ENCODE peak calls at places on chromosomes 11 and 22, in six cellular contexts. U is pancreas, J is lower lobe of right lung, R is heart left ventricle, T is Peyer's patch, C is PC-3. S is an unnamed sample.

GRCh38 chr11:101128571-101129202 is 926 bp downstream of the PGR start:
- DNase-seq in C (no peak), T (no peak), U (peak; percentile 68), J (peak; percentile 44), R (peak; percentile 66), S (no peak)

GRCh38 chr11:50214376-50214775 is 181.7 kb downstream of the OR4C45 start:
- DNase-seq in U (no peak), T (no peak), R (no peak), J (no peak), C (no peak), S (no peak)

GRCh38 chr11:21564813-21565212 is 628.1 kb upstream of the ANO5 start:
- DNase-seq in C (no peak), U (no peak), J (no peak), R (no peak), T (no peak), S (peak; percentile 24)

GRCh38 chr11:82832983-82833382 is 67.2 kb downstream of the PRCP start:
- DNase-seq in J (no peak), U (no peak), T (no peak), R (no peak), C (no peak), S (no peak)

GRCh38 chr11:1302041-1302460 is 7.4 kb downstream of the TOLLIP start:
- DNase-seq in C (no peak), J (no peak), R (no peak), U (peak; percentile 74), T (peak; percentile 51), S (peak; percentile 22)

GRCh38 chr22:27919943-27920755 is 1.1 kb upstream of the PITPNB start:
- DNase-seq in R (no peak), U (no peak), C (peak; percentile 9), T (no peak), J (no peak), S (peak; percentile 36)

GRCh38 chr22:28841111-28841510 is 40.7 kb upstream of the XBP1 start:
- DNase-seq in U (no peak), R (no peak), T (no peak), J (no peak), C (no peak), S (no peak)

GRCh38 chr11:96464695-96465307 is 75.0 kb downstream of the JRKL start:
- DNase-seq in J (no peak), U (no peak), T (no peak), C (peak; percentile 90), R (no peak), S (no peak)

GRCh38 chr11:121499405-121499804 is 46.6 kb upstream of the SORL1-AS1 start:
- DNase-seq in T (no peak), J (no peak), C (no peak), R (no peak), U (no peak), S (no peak)

GRCh38 chr11:36037031-36037430 is 93.2 kb downstream of the LDLRAD3 start:
- DNase-seq in U (peak; percentile 87), R (no peak), J (no peak), T (no peak), C (peak; percentile 51), S (no peak)

GRCh38 chr11:105244157-105244820 is 104.7 kb upstream of the CARD18 start:
- DNase-seq in R (no peak), U (no peak), T (no peak), J (no peak), C (peak; percentile 92), S (no peak)

GRCh38 chr11:10856689-10857603 is 907 bp downstream of the ZBED5 start:
- DNase-seq in R (no peak), C (peak; percentile 45), T (no peak), J (peak; percentile 50), U (no peak), S (peak; percentile 78)

GRCh38 chr11:46309669-46310288 is 32.3 kb downstream of the CREB3L1 start:
- DNase-seq in T (no peak), U (no peak), R (no peak), J (no peak), C (peak; percentile 68), S (no peak)

GRCh38 chr11:8080069-8080670 is 841 bp upstream of the TUB start:
- DNase-seq in C (no peak), U (no peak), T (no peak), J (no peak), R (peak; percentile 48), S (no peak)
- H3K4me3 ChIP-seq in C (peak overlapping the region; percentile 64), U (peak overlapping the region; percentile 57), T (no peak overlapping the region), J (peak overlapping the region; percentile 52), R (no peak overlapping the region), S (no peak overlapping the region)

GRCh38 chr11:68402355-68403031 is 58.1 kb upstream of the PPP6R3 start:
- DNase-seq in T (peak; percentile 67), U (no peak), R (no peak), J (no peak), C (peak; percentile 18), S (no peak)
- TF ChIP-seq CTCF in T (no peak), U (no peak), R (no peak), J (no peak), C (peak; percentile 40), S (no peak)

DNA sequence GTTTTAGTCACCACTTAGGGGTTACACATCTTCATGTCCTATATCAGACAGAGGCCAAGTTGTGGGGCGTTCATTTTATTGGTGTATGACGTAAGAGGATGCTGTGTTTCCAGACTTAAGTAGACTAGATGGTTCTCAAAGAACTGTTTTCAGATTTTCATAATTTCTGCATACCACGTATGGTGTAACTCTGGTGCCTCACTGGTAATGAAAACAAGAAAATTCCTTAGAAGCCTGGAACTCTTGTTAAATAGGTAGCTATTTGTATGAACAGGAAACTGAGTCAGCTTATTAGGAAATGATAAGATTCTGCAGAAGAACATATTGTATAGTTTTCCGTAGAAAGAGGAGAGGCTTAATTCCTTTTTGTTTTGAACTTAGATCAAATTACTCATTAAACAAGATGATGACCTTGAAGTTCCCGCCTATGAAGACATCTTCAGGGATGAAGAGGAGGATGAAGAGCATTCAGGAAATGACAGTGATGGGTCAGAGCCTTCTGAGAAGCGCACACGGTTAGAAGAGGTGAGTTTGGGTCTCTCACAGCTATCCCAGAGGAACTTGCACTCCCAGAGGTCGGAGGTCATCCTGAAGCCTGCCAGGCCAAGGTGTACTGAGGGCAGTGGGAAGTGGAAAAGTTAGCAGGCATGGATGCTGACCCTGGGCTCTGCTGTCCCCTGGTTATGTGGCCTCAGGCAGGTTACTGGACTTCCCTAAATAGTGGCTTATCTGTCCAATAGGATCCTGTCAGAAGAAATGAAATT is 3.9 kb downstream of the CDC45 start:
- DNase-seq in J (no peak), R (no peak), U (no peak), C (peak; percentile 4), T (no peak), S (no peak)
- H3K27ac ChIP-seq in J (no peak overlapping the region), R (no peak overlapping the region), U (no peak overlapping the region), C (no peak overlapping the region), T (no peak overlapping the region), S (no peak overlapping the region)

GRCh38 chr11:69889400-69890372 is 70.5 kb upstream of the FGF3 start:
- DNase-seq in U (peak; percentile 16), R (no peak), C (no peak), T (peak; percentile 41), J (no peak), S (no peak)
- H3K4me3 ChIP-seq in U (no peak overlapping the region), R (no peak overlapping the region), C (no peak overlapping the region), T (no peak overlapping the region), J (no peak overlapping the region), S (no peak overlapping the region)

DNA sequence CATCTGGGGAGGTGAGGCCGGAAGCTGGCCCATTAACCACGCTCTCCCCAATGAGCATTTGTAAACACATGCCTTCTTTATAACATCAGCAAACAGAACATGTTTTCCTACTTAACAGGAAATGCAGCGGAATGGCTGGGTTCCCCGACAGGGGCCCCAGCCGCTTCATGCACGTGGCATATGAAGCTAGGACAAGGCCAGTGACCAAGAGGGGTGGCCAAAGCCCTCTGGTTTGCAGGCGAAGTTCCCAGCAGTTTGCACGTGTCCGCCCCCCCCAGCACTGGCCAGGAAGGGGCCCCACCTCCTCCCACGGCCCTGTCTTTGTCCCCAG is 38.7 kb upstream of the LINC01488 start:
- DNase-seq in J (peak; percentile 60), T (no peak), R (peak; percentile 64), C (peak; percentile 62), U (peak; percentile 46), S (peak; percentile 29)
- TF ChIP-seq CTCF in J (no peak), T (no peak), R (no peak), C (no peak), U (no peak), S (no peak)

DNA sequence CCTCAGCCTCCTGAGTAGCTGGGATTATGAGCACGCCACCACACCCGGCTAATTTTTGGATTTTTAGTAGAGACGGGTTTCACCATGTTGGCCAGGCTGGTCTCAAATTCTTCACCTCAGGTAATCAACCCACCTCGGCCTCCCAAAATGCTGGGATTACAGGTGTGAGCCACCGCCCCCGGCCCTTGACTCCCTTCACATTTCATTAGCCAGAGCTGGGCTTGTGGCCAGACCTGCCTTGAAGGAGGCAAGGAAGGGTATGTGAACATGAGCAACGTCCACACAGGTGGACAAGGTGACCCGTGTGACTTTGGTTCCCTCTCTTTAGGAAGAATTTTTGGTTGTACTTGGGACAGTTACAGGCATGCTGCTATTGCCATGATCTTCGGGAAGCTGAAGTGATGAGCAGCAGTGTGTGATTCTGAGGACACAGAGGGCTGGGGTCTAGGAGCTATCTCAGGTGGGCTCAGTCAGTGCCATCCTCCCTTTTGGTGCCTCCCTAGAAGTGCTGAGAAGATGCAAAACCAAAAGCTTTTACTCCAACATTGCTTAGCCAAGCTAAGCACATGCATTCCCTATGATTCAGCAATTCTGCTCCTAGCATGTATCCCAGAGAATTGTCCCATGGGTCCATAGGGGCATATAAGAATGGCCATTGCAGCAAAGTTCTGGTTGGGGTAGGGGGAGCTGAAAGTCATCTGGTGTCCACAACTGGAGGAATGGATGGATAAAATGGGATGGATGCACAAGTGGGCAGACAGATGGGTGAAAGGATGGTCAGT is 6.1 kb downstream of the AP5B1 start:
- DNase-seq in C (no peak), J (no peak), R (no peak), U (peak; percentile 7), T (no peak), S (no peak)
- H3K27ac ChIP-seq in C (no peak overlapping the region), J (peak overlapping the region; percentile 79), R (no peak overlapping the region), U (no peak overlapping the region), T (no peak overlapping the region), S (no peak overlapping the region)

S was measured in colonic mucosa.